ENCODE peak calls at places on chromosomes 11 and 22, in ten cellular contexts. One of them, this sample, is unnamed.

GRCh38 chr11:125344846-125345705 is 151.0 kb downstream of the FEZ1 start:
- DNase-seq in adrenal gland: no peak
- DNase-seq in AG04449: no peak
- DNase-seq in progenitor cell of endocrine pancreas: no peak
- DNase-seq in right atrium auricular region: no peak
- DNase-seq in A549: no peak
- DNase-seq in osteocyte: no peak
- DNase-seq in hepatocyte: no peak
- DNase-seq in cardiac muscle cell: no peak
- DNase-seq in body of pancreas: no peak
- DNase-seq in this sample: no peak

GRCh38 chr22:44369241-44369652 is 56.5 kb upstream of the SHISAL1 start:
- DNase-seq in adrenal gland: no peak
- DNase-seq in AG04449: no peak
- DNase-seq in progenitor cell of endocrine pancreas: no peak
- DNase-seq in right atrium auricular region: no peak
- DNase-seq in A549: no peak
- DNase-seq in osteocyte: no peak
- DNase-seq in hepatocyte: no peak
- DNase-seq in cardiac muscle cell: no peak
- DNase-seq in body of pancreas: no peak
- DNase-seq in this sample: peak; percentile 90

GRCh38 chr11:72430743-72431570 is 3.4 kb downstream of the CLPB start:
- DNase-seq in adrenal gland: peak; percentile 44
- DNase-seq in AG04449: no peak
- DNase-seq in progenitor cell of endocrine pancreas: no peak
- DNase-seq in right atrium auricular region: no peak
- DNase-seq in A549: peak; percentile 64
- DNase-seq in osteocyte: no peak
- DNase-seq in hepatocyte: peak; percentile 69
- DNase-seq in cardiac muscle cell: peak; percentile 67
- DNase-seq in body of pancreas: peak; percentile 45
- DNase-seq in this sample: no peak

GRCh38 chr22:47619631-47620030 is 857.2 kb downstream of the TBC1D22A start:
- DNase-seq in adrenal gland: no peak
- DNase-seq in AG04449: no peak
- DNase-seq in progenitor cell of endocrine pancreas: no peak
- DNase-seq in right atrium auricular region: peak; percentile 42
- DNase-seq in A549: no peak
- DNase-seq in osteocyte: no peak
- DNase-seq in hepatocyte: no peak
- DNase-seq in cardiac muscle cell: no peak
- DNase-seq in body of pancreas: no peak
- DNase-seq in this sample: peak; percentile 90

GRCh38 chr22:26586556-26587325 is 3.2 kb downstream of the TPST2 start:
- DNase-seq in adrenal gland: peak; percentile 26
- DNase-seq in AG04449: no peak
- DNase-seq in progenitor cell of endocrine pancreas: no peak
- DNase-seq in right atrium auricular region: peak; percentile 69
- DNase-seq in A549: no peak
- DNase-seq in osteocyte: no peak
- DNase-seq in hepatocyte: no peak
- DNase-seq in cardiac muscle cell: no peak
- DNase-seq in body of pancreas: no peak
- DNase-seq in this sample: peak; percentile 59

GRCh38 chr22:35209203-35209602 is 48.1 kb upstream of the HMGXB4 start:
- DNase-seq in adrenal gland: no peak
- DNase-seq in AG04449: no peak
- DNase-seq in progenitor cell of endocrine pancreas: no peak
- DNase-seq in right atrium auricular region: no peak
- DNase-seq in A549: no peak
- DNase-seq in osteocyte: no peak
- DNase-seq in hepatocyte: no peak
- DNase-seq in cardiac muscle cell: no peak
- DNase-seq in body of pancreas: no peak
- DNase-seq in this sample: no peak

GRCh38 chr11:57294225-57295131 is 30.3 kb downstream of the TNKS1BP1 start:
- DNase-seq in adrenal gland: no peak
- DNase-seq in AG04449: no peak
- DNase-seq in progenitor cell of endocrine pancreas: no peak
- DNase-seq in right atrium auricular region: no peak
- DNase-seq in A549: no peak
- DNase-seq in osteocyte: no peak
- DNase-seq in hepatocyte: no peak
- DNase-seq in cardiac muscle cell: no peak
- DNase-seq in body of pancreas: peak; percentile 38
- DNase-seq in this sample: no peak

GRCh38 chr11:95299078-95299611 is 68.1 kb upstream of the SESN3 start:
- DNase-seq in adrenal gland: no peak
- DNase-seq in AG04449: no peak
- DNase-seq in progenitor cell of endocrine pancreas: no peak
- DNase-seq in right atrium auricular region: no peak
- DNase-seq in A549: no peak
- DNase-seq in osteocyte: no peak
- DNase-seq in hepatocyte: no peak
- DNase-seq in cardiac muscle cell: no peak
- DNase-seq in body of pancreas: no peak
- DNase-seq in this sample: no peak

GRCh38 chr11:57567512-57568329 is at the start of gene UBE2L6:
- DNase-seq in adrenal gland: peak; percentile 52
- DNase-seq in AG04449: no peak
- DNase-seq in progenitor cell of endocrine pancreas: peak; percentile 82
- DNase-seq in right atrium auricular region: no peak
- DNase-seq in A549: peak; percentile 76
- DNase-seq in osteocyte: peak; percentile 93
- DNase-seq in hepatocyte: peak; percentile 78
- DNase-seq in cardiac muscle cell: peak; percentile 88
- DNase-seq in body of pancreas: peak; percentile 39
- DNase-seq in this sample: no peak

GRCh38 chr22:21764038-21764804 is 28.6 kb upstream of the YPEL1 start:
- DNase-seq in adrenal gland: no peak
- DNase-seq in AG04449: no peak
- DNase-seq in progenitor cell of endocrine pancreas: no peak
- DNase-seq in right atrium auricular region: no peak
- DNase-seq in A549: no peak
- DNase-seq in osteocyte: no peak
- DNase-seq in hepatocyte: no peak
- DNase-seq in cardiac muscle cell: no peak
- DNase-seq in body of pancreas: no peak
- DNase-seq in this sample: no peak

GRCh38 chr11:12248330-12248729 is 129.0 kb upstream of the PARVA start:
- DNase-seq in adrenal gland: peak; percentile 43
- DNase-seq in AG04449: no peak
- DNase-seq in progenitor cell of endocrine pancreas: peak; percentile 48
- DNase-seq in right atrium auricular region: peak; percentile 80
- DNase-seq in A549: peak; percentile 23
- DNase-seq in osteocyte: peak; percentile 88
- DNase-seq in hepatocyte: peak; percentile 91
- DNase-seq in cardiac muscle cell: no peak
- DNase-seq in body of pancreas: peak; percentile 99
- DNase-seq in this sample: no peak

GRCh38 chr11:126529037-126529436 is 173.6 kb downstream of the ST3GAL4 start:
- DNase-seq in adrenal gland: no peak
- DNase-seq in AG04449: no peak
- DNase-seq in progenitor cell of endocrine pancreas: no peak
- DNase-seq in right atrium auricular region: no peak
- DNase-seq in A549: no peak
- DNase-seq in osteocyte: no peak
- DNase-seq in hepatocyte: no peak
- DNase-seq in cardiac muscle cell: no peak
- DNase-seq in body of pancreas: no peak
- DNase-seq in this sample: peak; percentile 82

GRCh38 chr11:93049740-93050139 is 80.3 kb downstream of the MTNR1B start:
- DNase-seq in adrenal gland: no peak
- DNase-seq in AG04449: no peak
- DNase-seq in progenitor cell of endocrine pancreas: no peak
- DNase-seq in right atrium auricular region: no peak
- DNase-seq in A549: no peak
- DNase-seq in osteocyte: no peak
- DNase-seq in hepatocyte: no peak
- DNase-seq in cardiac muscle cell: no peak
- DNase-seq in body of pancreas: no peak
- DNase-seq in this sample: no peak
- TF ChIP-seq CTCF in adrenal gland: no peak
- TF ChIP-seq CTCF in AG04449: no peak
- TF ChIP-seq CTCF in progenitor cell of endocrine pancreas: no peak
- TF ChIP-seq CTCF in right atrium auricular region: no peak
- TF ChIP-seq CTCF in A549: no peak
- TF ChIP-seq CTCF in osteocyte: no peak
- TF ChIP-seq CTCF in hepatocyte: no peak
- TF ChIP-seq CTCF in cardiac muscle cell: no peak
- TF ChIP-seq CTCF in body of pancreas: no peak
- TF ChIP-seq CTCF in this sample: no peak

DNA sequence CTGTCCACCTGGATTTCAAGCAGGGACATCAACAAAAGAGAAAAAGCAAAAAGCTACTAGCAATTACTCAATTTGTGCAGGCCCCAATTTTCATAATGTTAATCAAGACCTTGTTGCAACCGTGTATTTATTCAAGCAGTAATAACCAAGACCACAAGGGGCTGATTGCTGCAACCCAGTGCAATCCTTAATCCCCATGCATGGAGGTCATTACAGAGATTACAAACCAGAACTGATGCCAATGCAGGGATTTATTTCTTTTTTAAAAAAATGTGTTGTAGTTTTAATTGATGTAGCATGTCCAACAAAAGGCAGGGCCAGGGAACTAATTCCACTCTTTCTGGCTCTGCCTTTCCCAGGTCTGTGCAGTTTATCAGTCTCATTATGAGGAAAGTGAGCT is 18.4 kb downstream of the TECTA start:
- DNase-seq in adrenal gland: no peak
- DNase-seq in AG04449: no peak
- DNase-seq in progenitor cell of endocrine pancreas: no peak
- DNase-seq in right atrium auricular region: no peak
- DNase-seq in A549: no peak
- DNase-seq in osteocyte: no peak
- DNase-seq in hepatocyte: no peak
- DNase-seq in cardiac muscle cell: no peak
- DNase-seq in body of pancreas: no peak
- DNase-seq in this sample: no peak
- TF ChIP-seq CTCF in adrenal gland: no peak
- TF ChIP-seq CTCF in AG04449: no peak
- TF ChIP-seq CTCF in progenitor cell of endocrine pancreas: peak; percentile 40
- TF ChIP-seq CTCF in right atrium auricular region: no peak
- TF ChIP-seq CTCF in A549: no peak
- TF ChIP-seq CTCF in osteocyte: no peak
- TF ChIP-seq CTCF in hepatocyte: peak; percentile 30
- TF ChIP-seq CTCF in cardiac muscle cell: no peak
- TF ChIP-seq CTCF in body of pancreas: no peak
- TF ChIP-seq CTCF in this sample: no peak

DNA sequence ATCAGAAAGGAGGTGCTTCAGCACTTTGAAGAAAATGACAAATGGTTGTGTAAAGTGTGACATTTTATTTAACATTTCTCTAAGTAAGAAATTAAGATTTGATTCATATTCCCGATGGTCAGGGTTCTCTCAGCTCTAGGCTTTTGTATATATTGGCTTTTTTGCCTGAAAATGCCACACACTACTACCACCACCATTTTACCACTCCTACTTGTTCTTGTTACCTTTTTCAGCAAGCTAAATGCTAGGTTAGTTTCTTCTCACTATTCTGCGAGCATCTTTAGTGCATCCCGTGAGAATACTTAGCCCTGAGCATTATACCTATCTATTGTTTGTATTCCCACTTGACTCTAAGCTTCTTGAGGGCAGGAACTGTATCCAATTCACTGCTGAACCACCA is 177.6 kb upstream of the MTNR1B start:
- DNase-seq in adrenal gland: no peak
- DNase-seq in AG04449: no peak
- DNase-seq in progenitor cell of endocrine pancreas: no peak
- DNase-seq in right atrium auricular region: no peak
- DNase-seq in A549: no peak
- DNase-seq in osteocyte: no peak
- DNase-seq in hepatocyte: no peak
- DNase-seq in cardiac muscle cell: no peak
- DNase-seq in body of pancreas: no peak
- DNase-seq in this sample: no peak
- TF ChIP-seq CTCF in adrenal gland: no peak
- TF ChIP-seq CTCF in AG04449: no peak
- TF ChIP-seq CTCF in progenitor cell of endocrine pancreas: no peak
- TF ChIP-seq CTCF in right atrium auricular region: no peak
- TF ChIP-seq CTCF in A549: no peak
- TF ChIP-seq CTCF in osteocyte: no peak
- TF ChIP-seq CTCF in hepatocyte: no peak
- TF ChIP-seq CTCF in cardiac muscle cell: no peak
- TF ChIP-seq CTCF in body of pancreas: no peak
- TF ChIP-seq CTCF in this sample: no peak

GRCh38 chr11:112961146-112961668 is at the start of gene NCAM1:
- DNase-seq in adrenal gland: peak; percentile 89
- DNase-seq in AG04449: no peak
- DNase-seq in progenitor cell of endocrine pancreas: peak; percentile 83
- DNase-seq in right atrium auricular region: peak; percentile 85
- DNase-seq in A549: peak; percentile 68
- DNase-seq in osteocyte: no peak
- DNase-seq in hepatocyte: peak; percentile 83
- DNase-seq in cardiac muscle cell: peak; percentile 96
- DNase-seq in body of pancreas: peak; percentile 61
- DNase-seq in this sample: peak; percentile 94

GRCh38 chr11:112963368-112963955 is 2.2 kb downstream of the NCAM1 start:
- DNase-seq in adrenal gland: peak; percentile 17
- DNase-seq in AG04449: no peak
- DNase-seq in progenitor cell of endocrine pancreas: peak; percentile 10
- DNase-seq in right atrium auricular region: no peak
- DNase-seq in A549: no peak
- DNase-seq in osteocyte: no peak
- DNase-seq in hepatocyte: peak; percentile 27
- DNase-seq in cardiac muscle cell: peak; percentile 65
- DNase-seq in body of pancreas: no peak
- DNase-seq in this sample: no peak

GRCh38 chr11:112961751-112962747 is 829 bp downstream of the NCAM1 start:
- DNase-seq in adrenal gland: peak; percentile 36
- DNase-seq in AG04449: no peak
- DNase-seq in progenitor cell of endocrine pancreas: peak; percentile 22
- DNase-seq in right atrium auricular region: no peak
- DNase-seq in A549: no peak
- DNase-seq in osteocyte: no peak
- DNase-seq in hepatocyte: peak; percentile 28
- DNase-seq in cardiac muscle cell: peak; percentile 76
- DNase-seq in body of pancreas: no peak
- DNase-seq in this sample: peak; percentile 79

GRCh38 chr11:112962854-112963367 is 1.7 kb downstream of the NCAM1 start:
- DNase-seq in adrenal gland: peak; percentile 85
- DNase-seq in AG04449: no peak
- DNase-seq in progenitor cell of endocrine pancreas: peak; percentile 29
- DNase-seq in right atrium auricular region: no peak
- DNase-seq in A549: no peak
- DNase-seq in osteocyte: no peak
- DNase-seq in hepatocyte: peak; percentile 63
- DNase-seq in cardiac muscle cell: peak; percentile 85
- DNase-seq in body of pancreas: peak; percentile 38
- DNase-seq in this sample: peak; percentile 68

DNA sequence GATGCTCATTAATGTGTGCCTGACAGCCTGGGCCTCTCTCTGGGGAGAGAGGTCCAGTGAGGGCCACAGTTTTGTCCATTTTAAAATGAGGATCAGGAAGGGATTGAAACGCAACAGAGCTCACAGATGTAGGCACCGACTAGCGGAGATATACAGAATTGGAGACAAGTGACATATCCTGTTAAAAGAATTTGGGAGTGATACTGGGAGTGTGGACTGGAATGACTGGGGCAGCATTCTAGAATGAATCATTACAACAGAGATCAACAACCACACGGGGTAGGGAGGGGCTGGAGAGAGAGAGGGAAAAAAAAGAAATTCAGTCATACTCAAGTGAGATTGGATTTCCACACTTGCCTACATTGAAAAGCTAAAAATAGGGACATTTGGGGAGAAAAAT is 2.5 kb upstream of the NCAM1 start:
- DNase-seq in adrenal gland: no peak
- DNase-seq in AG04449: no peak
- DNase-seq in progenitor cell of endocrine pancreas: no peak
- DNase-seq in right atrium auricular region: no peak
- DNase-seq in A549: peak; percentile 12
- DNase-seq in osteocyte: no peak
- DNase-seq in hepatocyte: no peak
- DNase-seq in cardiac muscle cell: no peak
- DNase-seq in body of pancreas: no peak
- DNase-seq in this sample: no peak
- TF ChIP-seq CTCF in adrenal gland: no peak
- TF ChIP-seq CTCF in AG04449: no peak
- TF ChIP-seq CTCF in progenitor cell of endocrine pancreas: peak; percentile 23
- TF ChIP-seq CTCF in right atrium auricular region: peak; percentile 42
- TF ChIP-seq CTCF in A549: no peak
- TF ChIP-seq CTCF in osteocyte: peak; percentile 26
- TF ChIP-seq CTCF in hepatocyte: peak; percentile 15
- TF ChIP-seq CTCF in cardiac muscle cell: peak; percentile 38
- TF ChIP-seq CTCF in body of pancreas: no peak
- TF ChIP-seq CTCF in this sample: peak; percentile 69

This sample was measured in chondrocyte.